ENCODE peak calls at places on chromosomes 5 and 9, in four cellular contexts. M is pancreas, P is GM12865, O is NB4. N is an unnamed sample.

GRCh38 chr9:120877276-120878034 is 467 bp upstream of the PHF19 start:
- DNase-seq in P (peak; percentile 85), M (peak; percentile 79), O (peak; percentile 89), N (peak; percentile 84)

GRCh38 chr9:127437497-127438264 is 13.5 kb downstream of the ZNF79 start:
- DNase-seq in M (no peak), O (no peak), P (no peak), N (no peak)

GRCh38 chr5:77639624-77640023 is 1.1 kb upstream of the OTP start:
- DNase-seq in M (no peak), P (no peak), O (no peak), N (no peak)

GRCh38 chr5:139523635-139524445 is 37.3 kb upstream of the UBE2D2 start:
- DNase-seq in M (no peak), O (no peak), P (peak; percentile 34), N (no peak)

GRCh38 chr9:98172604-98173003 is 19.8 kb downstream of the CORO2A start:
- DNase-seq in O (no peak), M (no peak), P (no peak), N (no peak)

GRCh38 chr5:179229331-179229761 is 115.9 kb downstream of the ADAMTS2 start:
- DNase-seq in M (peak; percentile 35), P (no peak), O (no peak), N (no peak)

GRCh38 chr5:130520211-130520610 is 615.9 kb downstream of the CHSY3 start:
- DNase-seq in P (no peak), O (no peak), M (no peak), N (no peak)

GRCh38 chr9:88005146-88005750 is 30.9 kb upstream of the CDK20 start:
- DNase-seq in O (no peak), M (no peak), P (no peak), N (no peak)

GRCh38 chr5:93677344-93678021 is 63.9 kb downstream of the POU5F2 start:
- DNase-seq in O (no peak), P (no peak), M (no peak), N (no peak)

GRCh38 chr5:128904815-128905214 is 60.5 kb upstream of the SLC27A6 start:
- DNase-seq in M (no peak), O (no peak), P (no peak), N (no peak)

GRCh38 chr5:38258319-38259061 is at the start of gene EGFLAM:
- DNase-seq in M (peak; percentile 72), P (no peak), O (peak; percentile 6), N (peak; percentile 6)

GRCh38 chr9:100590481-100590880 is 12.6 kb downstream of the CAVIN4 start:
- DNase-seq in M (no peak), O (no peak), P (no peak), N (no peak)

GRCh38 chr9:128203842-128204551 is 818 bp downstream of the DNM1 start:
- DNase-seq in M (peak; percentile 76), O (peak; percentile 83), P (no peak), N (no peak)

GRCh38 chr9:84419203-84419602 is 78.6 kb upstream of the SLC28A3 start:
- DNase-seq in O (peak; percentile 57), M (no peak), P (no peak), N (no peak)

GRCh38 chr5:41246376-41246775 is 33.0 kb upstream of the C6 start:
- DNase-seq in M (no peak), P (no peak), O (no peak), N (no peak)

GRCh38 chr5:860506-861150 is 9.8 kb upstream of the ZDHHC11 start:
- DNase-seq in O (no peak), P (no peak), M (no peak), N (no peak)

GRCh38 chr9:69171049-69171448 is 3.0 kb upstream of the TJP2 start:
- DNase-seq in O (no peak), M (no peak), P (no peak), N (no peak)

GRCh38 chr9:128653941-128654340 is 2.7 kb downstream of the DYNC2I2 start:
- DNase-seq in P (no peak), M (no peak), O (no peak), N (no peak)

GRCh38 chr5:16152601-16153568 is 26.7 kb downstream of the MARCHF11 start:
- DNase-seq in O (no peak), M (no peak), P (no peak), N (no peak)

GRCh38 chr9:96139592-96140251 is 162.3 kb downstream of the HSD17B3 start:
- DNase-seq in P (no peak), M (no peak), O (peak; percentile 84), N (no peak)

GRCh38 chr5:158637039-158637438 is 462.7 kb downstream of the EBF1 start:
- DNase-seq in M (no peak), O (no peak), P (no peak), N (no peak)

GRCh38 chr5:32754251-32754650 is 43.1 kb downstream of the NPR3 start:
- DNase-seq in P (no peak), O (no peak), M (no peak), N (no peak)

GRCh38 chr9:6414291-6414690 is 1.3 kb downstream of the UHRF2 start:
- DNase-seq in P (peak; percentile 35), O (peak; percentile 58), M (no peak), N (no peak)

GRCh38 chr5:72885824-72886223 is 69.4 kb downstream of the TNPO1 start:
- DNase-seq in M (no peak), P (no peak), O (no peak), N (no peak)

GRCh38 chr9:8287501-8287900 is 487.9 kb upstream of the DMAC1 start:
- DNase-seq in M (no peak), P (no peak), O (no peak), N (no peak)

GRCh38 chr9:10613413-10613812 is 611 bp upstream of the PTPRD start:
- DNase-seq in M (peak; percentile 32), O (no peak), P (no peak), N (no peak)

GRCh38 chr9:70441622-70442021 is 27.2 kb upstream of the KLF9 start:
- DNase-seq in P (no peak), M (no peak), O (no peak), N (no peak)

GRCh38 chr5:153629027-153629426 is 138.6 kb downstream of the GRIA1 start:
- DNase-seq in M (no peak), P (no peak), O (peak; percentile 1), N (no peak)

GRCh38 chr9:92094655-92095054 is 20.6 kb downstream of the SPTLC1 start:
- DNase-seq in P (no peak), O (peak; percentile 39), M (no peak), N (no peak)

DNA sequence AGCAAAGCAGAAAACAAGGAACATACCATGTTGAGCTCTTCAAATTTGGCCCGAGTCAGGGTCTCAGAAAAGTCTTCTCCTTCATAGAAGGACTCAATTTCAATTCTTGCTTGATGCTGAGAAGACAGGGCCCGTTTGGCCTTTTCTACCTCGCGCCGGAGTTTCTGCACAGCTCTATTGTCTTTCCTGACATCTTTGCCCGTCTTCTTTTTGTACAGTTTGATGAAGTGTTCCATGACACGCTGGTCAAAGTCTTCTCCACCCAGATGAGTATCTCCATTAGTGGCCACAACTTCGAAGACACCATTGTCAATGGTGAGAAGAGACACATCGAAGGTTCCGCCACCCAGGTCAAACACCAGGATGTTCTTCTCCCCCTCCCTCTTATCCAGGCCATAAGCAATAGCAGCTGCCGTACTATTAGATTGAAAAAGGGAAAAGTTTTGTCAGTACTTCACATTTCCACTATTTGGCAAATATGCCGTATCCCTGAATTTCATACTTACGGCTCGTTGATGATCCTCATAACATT is 2.2 kb downstream of the HSPA5 start:
- DNase-seq in O (no peak), P (no peak), M (no peak), N (no peak)
- H3K4me3 ChIP-seq in O (peak overlapping the region; percentile 99), P (peak overlapping the region; percentile 91), M (peak overlapping the region; percentile 91), N (peak overlapping the region; percentile 99)

GRCh38 chr9:129887210-129888084 is 52.2 kb downstream of the USP20 start:
- DNase-seq in P (peak; percentile 73), M (no peak), O (peak; percentile 69), N (no peak)
- H3K4me3 ChIP-seq in P (peak overlapping the region; percentile 75), M (no peak overlapping the region), O (peak overlapping the region; percentile 81), N (peak overlapping the region; percentile 33)

DNA sequence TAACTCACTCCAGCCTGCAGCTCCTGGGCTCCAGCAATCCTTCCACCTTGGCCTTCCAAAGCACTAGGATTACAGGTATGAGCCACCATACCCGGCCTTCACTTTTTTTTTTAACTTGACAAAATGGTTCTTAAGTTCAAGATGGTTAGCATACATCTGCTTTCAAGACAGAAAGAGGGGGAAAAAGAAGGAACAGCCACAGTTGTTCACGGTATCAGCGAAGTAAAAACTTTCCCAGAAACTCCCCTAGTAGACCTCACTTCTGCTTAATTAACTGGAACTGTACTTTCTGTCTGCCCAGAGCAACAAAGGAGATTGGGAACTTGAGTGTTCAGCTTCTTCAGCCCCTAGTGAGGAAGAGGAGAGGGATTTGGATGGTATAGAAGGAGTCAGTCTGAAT is 116.6 kb downstream of the UGCG start:
- DNase-seq in M (no peak), O (peak; percentile 24), P (peak; percentile 53), N (peak; percentile 41)
- H3K4me3 ChIP-seq in M (no peak overlapping the region), O (no peak overlapping the region), P (no peak overlapping the region), N (no peak overlapping the region)

GRCh38 chr9:106737516-106737915 is 125.5 kb upstream of the ZNF462 start:
- DNase-seq in P (no peak), M (no peak), O (no peak), N (no peak)

GRCh38 chr9:106733828-106734227 is 129.1 kb upstream of the ZNF462 start:
- DNase-seq in O (no peak), P (no peak), M (no peak), N (no peak)

DNA sequence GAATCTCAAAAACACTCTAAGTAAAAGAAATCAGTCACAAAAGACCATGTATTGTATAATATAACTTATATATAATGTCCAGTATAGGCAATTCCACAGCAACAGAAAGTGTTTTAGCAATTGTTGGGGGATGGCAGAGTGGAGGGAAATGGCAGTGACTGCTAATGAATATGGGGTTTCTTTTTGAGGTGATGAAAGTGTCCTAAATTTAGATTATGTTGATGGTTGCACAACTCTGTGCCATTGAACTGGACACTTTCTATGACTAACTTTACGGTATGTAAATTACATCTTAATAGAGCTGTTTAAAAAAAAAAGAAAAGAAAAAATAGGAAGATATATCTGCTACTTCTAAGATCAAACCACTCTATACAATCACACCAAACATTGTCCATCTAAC is 124.9 kb upstream of the ZNF462 start:
- DNase-seq in P (no peak), M (no peak), O (no peak), N (no peak)
- H3K4me3 ChIP-seq in P (no peak overlapping the region), M (no peak overlapping the region), O (no peak overlapping the region), N (no peak overlapping the region)

DNA sequence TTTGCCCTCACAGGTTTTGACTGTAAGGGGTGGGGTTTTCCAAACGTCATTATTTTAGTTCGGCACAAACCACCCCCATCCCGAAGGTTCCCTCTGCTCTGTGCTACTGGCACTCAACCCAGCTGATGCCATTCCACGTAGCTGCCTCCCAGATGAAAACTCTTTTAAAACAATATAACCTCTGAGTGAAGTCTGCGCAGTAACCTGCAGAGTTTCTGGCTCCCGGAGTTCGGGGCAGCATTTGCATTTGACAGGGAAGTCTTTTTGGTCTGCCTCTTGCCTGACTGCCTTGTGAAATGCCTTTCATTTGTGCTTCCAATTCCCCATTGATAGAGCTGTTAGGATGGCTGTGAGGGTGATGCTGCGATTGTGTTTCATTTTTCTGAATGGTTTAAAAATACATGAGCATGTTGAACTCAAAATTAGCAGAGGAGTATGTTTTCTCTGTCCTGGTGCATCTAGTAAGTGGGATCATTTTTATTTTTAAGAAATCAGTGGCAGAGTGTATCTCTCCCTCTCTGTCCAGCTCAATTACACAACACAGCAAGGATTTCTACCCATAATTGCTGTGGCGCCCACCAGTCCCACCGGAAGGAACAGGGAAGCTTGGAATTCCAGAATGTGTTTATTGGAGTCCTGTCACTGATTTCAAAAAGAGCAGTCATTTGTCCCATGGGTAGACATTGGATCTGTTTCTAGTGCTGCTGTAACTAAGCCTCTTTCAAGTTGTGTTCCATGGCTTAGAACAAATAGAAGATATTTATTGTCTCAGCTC is 24.8 kb downstream of the ADCY2 start:
- DNase-seq in M (no peak), O (no peak), P (no peak), N (no peak)
- H3K4me3 ChIP-seq in M (no peak overlapping the region), O (no peak overlapping the region), P (no peak overlapping the region), N (no peak overlapping the region)